ENCODE peak calls at places on chromosomes 16 and 17, in seven cellular contexts. J, A, W, I, R, U and Y are unnamed samples.
A peak's percentile ranks its signal among the peaks of the same experiment; 100 is the strongest.

GRCh38 chr17:41026668-41027471 is at the start of gene KRTAP1-5:
- DNase-seq in J (no peak), U (no peak), R (no peak), W (no peak), I (no peak), A (no peak), Y (peak; percentile 64)

GRCh38 chr17:11852911-11853310 is 144.4 kb downstream of the ZNF18 start:
- DNase-seq in I (no peak), R (no peak), W (no peak), J (no peak), U (no peak), A (no peak), Y (no peak)

GRCh38 chr17:40345161-40346034 is 19.1 kb downstream of the GJD3 start:
- DNase-seq in I (peak; percentile 84), W (peak; percentile 89), A (peak; percentile 66), U (peak; percentile 87), R (peak; percentile 83), J (peak; percentile 94), Y (peak; percentile 90)

GRCh38 chr16:84726670-84727467 is 27.1 kb downstream of the USP10 start:
- DNase-seq in U (no peak), W (no peak), I (peak; percentile 27), J (peak; percentile 69), R (no peak), A (no peak), Y (no peak)

GRCh38 chr17:19508327-19508867 is 25.3 kb upstream of the SLC47A1 start:
- DNase-seq in U (no peak), R (peak; percentile 20), J (peak; percentile 42), W (peak; percentile 60), I (peak; percentile 31), A (no peak), Y (no peak)

GRCh38 chr17:58370309-58370708 is 18.3 kb upstream of the SUPT4H1 start:
- DNase-seq in J (no peak), I (no peak), R (no peak), A (no peak), U (no peak), W (no peak), Y (no peak)

GRCh38 chr16:14061732-14062259 is 9.3 kb upstream of the MRTFB start:
- DNase-seq in J (no peak), U (no peak), R (no peak), W (no peak), A (no peak), I (no peak), Y (no peak)

GRCh38 chr17:50542795-50543774 is 3.9 kb upstream of the SPATA20 start:
- DNase-seq in R (no peak), I (no peak), W (peak; percentile 90), U (no peak), A (no peak), J (peak; percentile 89), Y (peak; percentile 81)

GRCh38 chr17:67619555-67619954 is 98.2 kb upstream of the NOL11 start:
- DNase-seq in J (no peak), I (no peak), U (no peak), A (no peak), W (no peak), R (no peak), Y (no peak)

GRCh38 chr17:72467841-72468653 is 347.2 kb downstream of the SOX9 start:
- DNase-seq in J (peak; percentile 88), I (peak; percentile 32), W (peak; percentile 77), A (peak; percentile 31), R (no peak), U (no peak), Y (no peak)

GRCh38 chr17:38451840-38452529 is 23.7 kb downstream of the ARHGAP23 start:
- DNase-seq in I (no peak), U (no peak), R (peak; percentile 69), W (peak; percentile 76), A (no peak), J (no peak), Y (peak; percentile 53)

GRCh38 chr16:24729967-24730815 is 740 bp downstream of the TNRC6A start:
- DNase-seq in A (peak; percentile 83), R (peak; percentile 16), U (peak; percentile 18), W (peak; percentile 52), J (peak; percentile 60), I (peak; percentile 44), Y (peak; percentile 39)

GRCh38 chr16:31072540-31073072 is 1.4 kb downstream of the ZNF668 start:
- DNase-seq in W (peak; percentile 37), I (no peak), R (no peak), U (no peak), A (no peak), J (peak; percentile 46), Y (no peak)

GRCh38 chr17:75834279-75834920 is 9.8 kb downstream of the UNC13D start:
- DNase-seq in I (no peak), J (no peak), R (no peak), U (no peak), A (no peak), W (no peak), Y (no peak)

GRCh38 chr16:49342336-49343265 is 31.0 kb upstream of the C16orf78 start:
- DNase-seq in J (no peak), R (no peak), U (no peak), W (no peak), A (no peak), I (no peak), Y (no peak)

GRCh38 chr17:77095461-77095860 is 45.3 kb upstream of the SEC14L1 start:
- DNase-seq in W (no peak), J (no peak), R (no peak), I (no peak), A (no peak), U (no peak), Y (no peak)

GRCh38 chr17:44220211-44221071 is 966 bp upstream of the UBTF start:
- DNase-seq in I (peak; percentile 51), J (peak; percentile 54), R (peak; percentile 43), A (peak; percentile 45), W (peak; percentile 78), U (peak; percentile 68), Y (peak; percentile 89)

GRCh38 chr16:85751665-85752501 is 987 bp upstream of the C16orf74 start:
- DNase-seq in J (no peak), U (no peak), A (no peak), R (no peak), W (no peak), I (no peak), Y (no peak)

GRCh38 chr17:43554857-43555256 is 8.7 kb upstream of the ETV4 start:
- DNase-seq in A (no peak), W (no peak), R (no peak), U (no peak), I (no peak), J (no peak), Y (no peak)

GRCh38 chr16:76386784-76387183 is 109.6 kb downstream of the CNTNAP4 start:
- DNase-seq in I (no peak), J (no peak), A (no peak), R (no peak), W (no peak), U (no peak), Y (no peak)

GRCh38 chr17:39754161-39754957 is 16.6 kb downstream of the GRB7 start:
- DNase-seq in A (peak; percentile 90), I (peak; percentile 91), W (peak; percentile 95), J (peak; percentile 94), U (peak; percentile 88), R (peak; percentile 90), Y (peak; percentile 97)

GRCh38 chr17:75637143-75637538 is 3.9 kb downstream of the SMIM5 start:
- DNase-seq in R (peak; percentile 51), U (no peak), I (peak; percentile 76), J (peak; percentile 49), A (peak; percentile 67), W (no peak), Y (peak; percentile 73)

GRCh38 chr16:27233731-27234130 is 30.4 kb downstream of the KDM8 start:
- DNase-seq in R (no peak), A (no peak), U (no peak), W (no peak), I (no peak), J (no peak), Y (peak; percentile 30)

GRCh38 chr16:12874135-12874534 is 27.3 kb upstream of the SHISA9 start:
- DNase-seq in U (no peak), J (no peak), A (no peak), I (no peak), R (no peak), W (no peak), Y (no peak)

GRCh38 chr17:15311996-15312395 is 29.4 kb downstream of the TEKT3 start:
- DNase-seq in J (no peak), A (no peak), U (no peak), R (no peak), I (no peak), W (no peak), Y (no peak)

GRCh38 chr17:60093694-60094093 is 15.0 kb upstream of the HEATR6 start:
- DNase-seq in I (no peak), A (no peak), W (no peak), R (no peak), U (no peak), J (no peak), Y (no peak)
- H3K4me1 ChIP-seq in I (peaks cover 5% of the 10 kb centered on the region), A (no peaks in the 10 kb centered on the region), W (no peaks in the 10 kb centered on the region), R (no peaks in the 10 kb centered on the region), U (no peaks in the 10 kb centered on the region), J (no peaks in the 10 kb centered on the region), Y (peaks cover 41% of the 10 kb centered on the region)

GRCh38 chr17:78697846-78698343 is 84.2 kb downstream of the CYTH1 start:
- DNase-seq in R (no peak), J (no peak), U (no peak), A (no peak), W (no peak), I (no peak), Y (no peak)
- TF ChIP-seq CTCF in R (no peak), J (no peak), U (no peak), A (no peak), W (no peak), I (no peak), Y (no peak)

DNA sequence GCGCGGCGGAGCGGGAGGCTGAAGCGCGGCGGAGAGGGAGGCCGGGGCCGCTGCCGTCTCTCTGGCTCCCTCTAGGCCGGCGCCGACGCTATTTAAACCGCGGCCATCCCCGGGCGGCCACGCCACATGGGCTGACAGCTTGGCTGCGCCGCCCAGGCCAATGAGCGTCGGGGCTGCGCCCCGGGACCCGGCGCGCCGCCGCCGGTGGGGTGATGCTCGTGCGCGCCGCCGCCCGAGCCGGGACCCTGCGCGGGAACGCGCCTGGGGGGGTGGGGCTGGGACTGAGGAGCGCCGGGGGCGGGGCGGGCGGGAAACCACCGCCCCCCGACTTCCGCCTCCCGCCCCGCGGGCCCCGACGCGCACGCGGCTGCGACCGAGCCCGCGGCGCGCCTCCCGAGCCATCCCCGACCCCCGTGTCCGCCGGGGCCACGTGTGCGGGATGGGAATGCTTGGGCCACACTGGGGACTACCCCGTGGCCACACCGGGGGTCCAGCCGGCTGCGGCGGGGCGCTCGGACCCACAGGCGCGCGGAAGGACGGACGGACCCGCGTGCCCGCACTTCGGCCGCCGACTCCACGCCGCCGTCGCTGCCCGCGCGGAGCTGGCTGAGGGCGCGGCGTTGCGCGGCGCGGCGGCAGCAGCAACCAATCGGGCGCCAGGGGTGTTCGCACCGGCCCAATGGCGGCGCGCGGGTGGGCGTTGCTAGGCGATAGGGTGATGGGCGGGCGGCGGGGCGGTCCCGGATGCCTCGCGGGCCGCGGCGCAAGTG is at the start of gene FASN:
- DNase-seq in U (peak; percentile 98), A (peak; percentile 96), I (peak; percentile 96), W (peak; percentile 98), R (peak; percentile 95), J (peak; percentile 95), Y (peak; percentile 95)
- H3K4me3 ChIP-seq in U (peak within 1 kb of the TSS; percentile 90), A (peak within 1 kb of the TSS; percentile 76), I (peak within 1 kb of the TSS; percentile 80), W (peak within 1 kb of the TSS; percentile 95), R (peak within 1 kb of the TSS; percentile 85), J (peak within 1 kb of the TSS; percentile 97), Y (peak within 1 kb of the TSS; percentile 90)

DNA sequence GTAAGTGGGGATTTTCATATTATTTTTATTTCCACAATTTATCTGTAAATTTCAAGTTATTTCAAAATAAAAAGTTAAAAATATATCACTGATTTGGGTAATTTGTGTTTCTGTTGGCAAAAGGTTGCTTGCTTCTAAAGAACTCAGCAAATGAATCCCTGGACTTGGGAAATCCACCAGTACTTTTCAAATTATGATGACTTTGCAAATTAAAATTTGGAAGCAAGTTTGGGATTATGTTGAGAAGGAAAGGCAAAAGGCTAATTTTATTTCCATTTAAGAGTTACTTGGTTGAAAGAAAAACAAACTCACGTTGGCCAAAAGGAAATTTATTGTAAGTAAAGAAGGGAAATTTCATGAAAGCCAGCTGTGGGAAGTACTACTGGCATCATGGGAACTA is 220.3 kb downstream of the MAP2K6 start:
- DNase-seq in R (no peak), W (no peak), I (no peak), A (no peak), U (no peak), J (no peak), Y (no peak)
- H3K4me1 ChIP-seq in R (no peaks in the 10 kb centered on the region), W (no peaks in the 10 kb centered on the region), I (no peaks in the 10 kb centered on the region), A (no peaks in the 10 kb centered on the region), U (no peaks in the 10 kb centered on the region), J (no peaks in the 10 kb centered on the region), Y (no peaks in the 10 kb centered on the region)